ENCODE peak calls at places on chromosomes 2 and 18, in four cellular contexts. F, N, S and K are unnamed samples.

GRCh38 chr2:69311017-69311416 is 76.0 kb downstream of the GFPT1 start:
- DNase-seq in F (no peak), N (no peak), S (no peak), K (no peak)

GRCh38 chr2:147631294-147631693 is 213.5 kb upstream of the ACVR2A start:
- DNase-seq in F (no peak), N (no peak), S (no peak), K (no peak)

GRCh38 chr2:174597347-174598047 is at the start of gene WIPF1:
- DNase-seq in F (peak), N (no peak), S (peak), K (no peak)

GRCh38 chr2:219245148-219245898 is at the start of the genes GLB1L and STK16:
- DNase-seq in F (peak), N (peak), S (peak), K (peak)

GRCh38 chr18:12310762-12311161 is 2.7 kb downstream of the TUBB6 start:
- DNase-seq in F (no peak), N (no peak), S (peak), K (no peak)

GRCh38 chr2:153645640-153646039 is 167.1 kb upstream of the RPRM start:
- DNase-seq in F (no peak), N (no peak), S (no peak), K (no peak)

GRCh38 chr2:191145769-191146471 is 4.9 kb downstream of the STAT4 start:
- DNase-seq in F (no peak), N (no peak), S (no peak), K (no peak)

GRCh38 chr2:156955701-156956100 is 301.8 kb upstream of the GALNT5 start:
- DNase-seq in F (no peak), N (no peak), S (peak), K (no peak)

GRCh38 chr18:68482815-68483214 is 232.1 kb downstream of the TMX3 start:
- DNase-seq in F (no peak), N (no peak), S (no peak), K (no peak)

GRCh38 chr2:204550738-204551137 is 5.5 kb downstream of the PARD3B start:
- DNase-seq in F (no peak), N (peak), S (peak), K (no peak)

GRCh38 chr2:7707723-7708122 is 790.5 kb downstream of the RNF144A start:
- DNase-seq in F (no peak), N (no peak), S (peak), K (no peak)

GRCh38 chr2:188787002-188787660 is 187.0 kb upstream of the COL3A1 start:
- DNase-seq in F (no peak), N (no peak), S (peak), K (no peak)

GRCh38 chr2:238130111-238130695 is 8.3 kb upstream of the KLHL30 start:
- DNase-seq in F (no peak), N (no peak), S (no peak), K (no peak)

GRCh38 chr2:212672186-212672585 is 133.6 kb upstream of the ERBB4 start:
- DNase-seq in F (no peak), N (no peak), S (no peak), K (no peak)

GRCh38 chr2:155109527-155109926 is 411.0 kb downstream of the KCNJ3 start:
- DNase-seq in F (no peak), N (no peak), S (no peak), K (no peak)

GRCh38 chr2:175282300-175282699 is 100.8 kb upstream of the ATP5MC3 start:
- DNase-seq in F (no peak), N (no peak), S (peak), K (peak)

GRCh38 chr18:33866386-33866785 is 288.4 kb downstream of the ASXL3 start:
- DNase-seq in F (no peak), N (no peak), S (no peak), K (no peak)